ENCODE peak calls at places on chromosome 5, in nine cellular contexts. S is Calu3, O is fibroblast of mammary gland, F is choroid plexus epithelial cell, U is foreskin fibroblast, G is HepG2, V is GM20000, M is heart right ventricle, Y is WTC11. R is an unnamed sample.

GRCh38 chr5:39432687-39433086 is 7.9 kb upstream of the DAB2 start:
- DNase-seq in S (no peak), O (peak; percentile 32), F (no peak), U (no peak), G (no peak), V (no peak), M (no peak), Y (no peak), R (no peak)

GRCh38 chr5:181186902-181187499 is 18.0 kb downstream of the TRIM7 start:
- DNase-seq in S (peak; percentile 18), O (peak; percentile 39), F (no peak), U (no peak), G (no peak), V (no peak), M (no peak), Y (no peak), R (no peak)

GRCh38 chr5:146199216-146199815 is 4.1 kb upstream of the RBM27 start:
- DNase-seq in S (no peak), O (no peak), F (no peak), U (peak; percentile 8), G (no peak), V (no peak), M (no peak), Y (no peak), R (no peak)

GRCh38 chr5:81748556-81748955 is 2.3 kb downstream of the SSBP2 start:
- DNase-seq in S (no peak), O (peak; percentile 26), F (peak; percentile 31), U (no peak), G (no peak), V (no peak), M (no peak), Y (no peak), R (no peak)

GRCh38 chr5:164175083-164175482 is 669.7 kb downstream of the MAT2B start:
- DNase-seq in S (no peak), O (peak; percentile 15), F (peak; percentile 47), U (peak; percentile 3), G (no peak), V (no peak), M (no peak), Y (no peak), R (no peak)

GRCh38 chr5:16578474-16578883 is 38.3 kb downstream of the RETREG1 start:
- DNase-seq in S (no peak), O (no peak), F (no peak), U (no peak), G (no peak), V (no peak), M (no peak), Y (no peak), R (no peak)

GRCh38 chr5:36777105-36777757 is 99.3 kb upstream of the NIPBL start:
- DNase-seq in S (peak; percentile 22), O (peak; percentile 35), F (peak; percentile 64), U (peak; percentile 43), G (peak; percentile 27), V (peak; percentile 20), M (peak; percentile 16), Y (peak; percentile 46), R (peak; percentile 18)

GRCh38 chr5:17878541-17878940 is 244.3 kb downstream of the TAF11L14 start:
- DNase-seq in S (no peak), O (no peak), F (no peak), U (no peak), G (no peak), V (no peak), M (no peak), Y (no peak), R (no peak)

GRCh38 chr5:108418172-108418571 is 36.3 kb upstream of the FBXL17 start:
- DNase-seq in S (no peak), O (no peak), F (no peak), U (no peak), G (no peak), V (no peak), M (peak; percentile 45), Y (no peak), R (no peak)

GRCh38 chr5:67361932-67362729 is 165.5 kb upstream of the CD180 start:
- DNase-seq in S (no peak), O (peak; percentile 60), F (peak; percentile 56), U (peak; percentile 53), G (no peak), V (no peak), M (no peak), Y (no peak), R (no peak)

GRCh38 chr5:178548751-178549150 is 41.4 kb downstream of the COL23A1 start:
- DNase-seq in S (no peak), O (no peak), F (no peak), U (no peak), G (no peak), V (no peak), M (no peak), Y (no peak), R (no peak)

GRCh38 chr5:178554311-178554710 is 35.9 kb downstream of the COL23A1 start:
- DNase-seq in S (no peak), O (no peak), F (no peak), U (no peak), G (no peak), V (no peak), M (no peak), Y (no peak), R (no peak)

GRCh38 chr5:178553517-178553916 is 36.7 kb downstream of the COL23A1 start:
- DNase-seq in S (no peak), O (no peak), F (no peak), U (no peak), G (no peak), V (no peak), M (no peak), Y (no peak), R (no peak)

GRCh38 chr5:178551059-178551458 is 39.1 kb downstream of the COL23A1 start:
- DNase-seq in S (no peak), O (peak; percentile 21), F (peak; percentile 62), U (peak; percentile 42), G (peak; percentile 18), V (peak; percentile 49), M (no peak), Y (no peak), R (no peak)

GRCh38 chr5:178551468-178551867 is 38.7 kb downstream of the COL23A1 start:
- DNase-seq in S (no peak), O (no peak), F (no peak), U (no peak), G (no peak), V (no peak), M (no peak), Y (no peak), R (no peak)
- TF ChIP-seq CTCF in S (no peak), O (no peak), F (no peak), U (no peak), G (no peak), V (no peak), M (no peak), Y (no peak), R (no peak)

DNA sequence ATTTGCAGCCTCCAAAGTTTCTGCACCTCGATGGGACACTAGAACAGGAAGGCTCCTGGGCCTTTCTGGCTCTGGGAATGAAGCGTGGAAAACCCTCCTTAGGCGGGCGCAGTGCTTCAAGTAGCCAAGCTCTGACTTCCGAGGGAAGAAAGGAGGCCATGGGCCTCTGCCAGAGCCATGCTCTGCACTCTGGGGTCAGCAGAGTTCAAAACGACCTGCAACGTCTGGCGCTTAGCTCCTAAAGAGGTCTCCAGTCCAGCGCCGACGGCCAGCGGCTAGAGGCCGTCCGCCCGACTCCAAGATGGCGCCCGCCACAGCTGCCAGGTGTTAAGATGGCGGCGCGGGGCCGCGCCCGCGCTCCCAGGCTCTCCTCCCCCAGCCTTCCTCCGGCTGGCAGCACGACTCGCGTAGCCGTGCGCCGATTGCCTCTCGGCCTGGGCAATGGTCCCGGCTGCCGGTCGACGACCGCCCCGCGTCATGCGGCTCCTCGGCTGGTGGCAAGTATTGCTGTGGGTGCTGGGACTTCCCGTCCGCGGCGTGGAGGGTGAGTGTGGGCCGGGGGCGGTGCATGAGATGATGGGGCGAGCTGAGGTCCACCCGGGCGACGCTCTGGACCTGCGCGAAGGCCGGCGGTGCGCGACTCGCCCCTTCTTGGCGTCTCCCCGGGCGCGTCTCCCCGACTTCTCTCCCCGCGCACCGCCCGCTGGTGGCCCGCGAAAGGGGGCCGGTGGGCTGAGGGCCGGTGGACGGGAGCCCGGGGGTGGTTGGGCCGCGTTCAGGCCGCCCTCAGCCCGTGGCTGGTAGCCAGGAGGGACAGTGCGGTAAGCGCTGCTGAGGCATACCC is at the start of gene TXNDC15:
- DNase-seq in S (peak; percentile 89), O (peak; percentile 83), F (peak; percentile 90), U (peak; percentile 96), G (peak; percentile 66), V (peak; percentile 92), M (peak; percentile 89), Y (peak; percentile 87), R (peak; percentile 84)
- TF ChIP-seq CTCF in S (no peak), O (no peak), F (no peak), U (no peak), G (peak; percentile 32), V (no peak), M (no peak), Y (no peak), R (no peak)

GRCh38 chr5:2803751-2804150 is 52.3 kb upstream of the IRX2 start:
- DNase-seq in S (no peak), O (no peak), F (no peak), U (no peak), G (no peak), V (no peak), M (no peak), Y (no peak), R (no peak)

GRCh38 chr5:2801602-2802525 is 50.4 kb upstream of the IRX2 start:
- DNase-seq in S (no peak), O (no peak), F (no peak), U (no peak), G (no peak), V (no peak), M (no peak), Y (no peak), R (no peak)

GRCh38 chr5:2806176-2806575 is 54.7 kb upstream of the IRX2 start:
- DNase-seq in S (no peak), O (no peak), F (no peak), U (no peak), G (no peak), V (no peak), M (no peak), Y (no peak), R (no peak)

GRCh38 chr5:2802693-2803365 is 51.4 kb upstream of the IRX2 start:
- DNase-seq in S (no peak), O (no peak), F (no peak), U (no peak), G (peak; percentile 3), V (no peak), M (no peak), Y (no peak), R (no peak)

DNA sequence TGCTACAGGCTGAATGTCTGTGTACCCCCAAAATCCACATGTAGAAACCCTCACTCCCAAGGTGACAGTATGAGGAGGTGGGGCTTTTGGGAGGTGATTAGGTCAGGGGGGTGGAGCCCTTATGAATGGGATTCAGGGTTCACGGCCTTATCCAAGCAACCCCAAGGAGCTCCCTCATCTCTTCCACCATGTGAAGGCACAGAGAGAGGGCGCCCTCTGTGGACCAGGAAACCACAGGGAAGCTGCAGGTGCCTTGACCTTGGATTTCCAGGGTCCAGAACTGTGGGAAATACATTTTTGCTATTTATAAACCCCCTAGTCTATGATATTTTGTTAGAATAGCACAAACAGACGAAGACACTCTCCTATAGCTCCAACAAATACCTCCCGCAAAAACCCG is 53.6 kb upstream of the IRX2 start:
- DNase-seq in S (no peak), O (no peak), F (no peak), U (no peak), G (no peak), V (no peak), M (no peak), Y (peak; percentile 75), R (no peak)
- TF ChIP-seq CTCF in S (no peak), O (no peak), F (no peak), U (no peak), G (peak; percentile 4), V (no peak), M (no peak), Y (peak; percentile 31), R (peak; percentile 15)

GRCh38 chr5:61139094-61139873 is 23.0 kb downstream of the SMIM15 start:
- DNase-seq in S (no peak), O (peak; percentile 17), F (peak; percentile 47), U (peak; percentile 19), G (no peak), V (no peak), M (no peak), Y (peak; percentile 22), R (no peak)
- TF ChIP-seq CTCF in S (no peak), O (peak; percentile 47), F (peak; percentile 65), U (peak; percentile 31), G (peak; percentile 16), V (no peak), M (no peak), Y (no peak), R (no peak)

R was measured in nephron progenitor cell.